ENCODE peak calls at places on chromosomes 2 and 18, in nine cellular contexts. Y, I, M, O, H, X, W, J and T are unnamed samples.

GRCh38 chr2:107932483-107932882 is 53.8 kb upstream of the SLC5A7 start:
- DNase-seq in I (no peak), X (no peak), M (peak; percentile 12), J (no peak), W (no peak), O (no peak), H (no peak), Y (no peak), T (no peak)

GRCh38 chr2:127133793-127134192 is 26.8 kb upstream of the BIN1 start:
- DNase-seq in M (no peak), W (no peak), I (no peak), J (no peak), H (no peak), Y (no peak), O (no peak), X (no peak), T (no peak)

GRCh38 chr18:7084080-7084765 is 33.4 kb downstream of the LAMA1 start:
- DNase-seq in Y (no peak), H (no peak), I (no peak), W (no peak), O (no peak), J (peak; percentile 60), M (no peak), X (no peak), T (no peak)

GRCh38 chr2:36780231-36780808 is 83.8 kb downstream of the VIT start:
- DNase-seq in I (no peak), X (no peak), M (peak; percentile 72), O (no peak), J (peak; percentile 66), Y (no peak), W (no peak), H (peak; percentile 31), T (no peak)

GRCh38 chr2:5846881-5847280 is 154.7 kb downstream of the SOX11 start:
- DNase-seq in W (no peak), H (no peak), I (no peak), J (peak; percentile 73), X (no peak), M (peak; percentile 86), Y (no peak), O (no peak), T (no peak)

GRCh38 chr2:70944291-70944690 is 8.6 kb downstream of the ATP6V1B1 start:
- DNase-seq in H (no peak), W (no peak), O (no peak), M (no peak), I (no peak), J (no peak), Y (no peak), X (peak; percentile 34), T (no peak)

GRCh38 chr2:237909801-237910475 is 50.5 kb downstream of the RAMP1 start:
- DNase-seq in I (no peak), W (no peak), Y (no peak), H (no peak), O (no peak), X (no peak), M (no peak), J (no peak), T (no peak)

GRCh38 chr2:235106874-235107639 is 155.2 kb downstream of the SH3BP4 start:
- DNase-seq in H (peak; percentile 57), X (peak; percentile 72), W (no peak), Y (peak; percentile 63), O (peak; percentile 52), I (peak; percentile 26), M (peak; percentile 81), J (peak; percentile 76), T (peak; percentile 86)

GRCh38 chr2:188199716-188200128 is 92.0 kb upstream of the GULP1 start:
- DNase-seq in O (no peak), W (no peak), M (no peak), Y (no peak), I (no peak), H (no peak), X (no peak), J (peak; percentile 90), T (no peak)

GRCh38 chr2:39119732-39120520 is 925 bp downstream of the SOS1 start:
- DNase-seq in Y (peak; percentile 46), H (no peak), J (peak; percentile 49), W (peak; percentile 44), M (peak; percentile 57), I (peak; percentile 57), X (peak; percentile 81), O (peak; percentile 51), T (peak; percentile 62)

GRCh38 chr2:174635747-174636399 is 38.3 kb upstream of the WIPF1 start:
- DNase-seq in W (no peak), M (no peak), H (no peak), O (no peak), I (no peak), J (peak; percentile 75), Y (no peak), X (no peak), T (no peak)

GRCh38 chr2:102615620-102616436 is 3.5 kb upstream of the SLC9A2 start:
- DNase-seq in Y (peak; percentile 35), J (peak; percentile 57), O (no peak), I (peak; percentile 51), M (peak; percentile 68), W (no peak), X (peak; percentile 61), H (peak; percentile 33), T (peak; percentile 78)

GRCh38 chr2:213317929-213318328 is 33.7 kb downstream of the SPAG16 start:
- DNase-seq in M (peak; percentile 23), J (peak; percentile 83), Y (no peak), X (no peak), W (no peak), I (no peak), O (no peak), H (no peak), T (no peak)

GRCh38 chr2:72028996-72029395 is 118.7 kb downstream of the CYP26B1 start:
- DNase-seq in J (no peak), O (no peak), Y (no peak), W (no peak), X (no peak), M (no peak), H (no peak), I (no peak), T (no peak)

GRCh38 chr2:224584768-224585204 is 377 bp downstream of the CUL3 start:
- DNase-seq in I (peak; percentile 35), H (no peak), X (peak; percentile 75), J (no peak), W (peak; percentile 43), M (peak; percentile 71), Y (peak; percentile 55), O (peak; percentile 48), T (peak; percentile 53)

GRCh38 chr2:223513771-223514455 is 88.2 kb downstream of the SCG2 start:
- DNase-seq in W (no peak), O (no peak), J (peak; percentile 34), Y (no peak), M (no peak), X (no peak), H (no peak), I (no peak), T (no peak)

GRCh38 chr2:47776621-47777020 is 6.3 kb upstream of the MSH6 start:
- DNase-seq in O (no peak), M (no peak), W (no peak), X (no peak), I (no peak), Y (no peak), J (peak; percentile 22), H (no peak), T (no peak)

GRCh38 chr2:161725297-161725696 is 101.1 kb downstream of the SLC4A10 start:
- DNase-seq in I (no peak), H (no peak), M (no peak), O (no peak), J (no peak), Y (no peak), X (no peak), W (no peak), T (no peak)

GRCh38 chr2:196000551-196000950 is 68.1 kb downstream of the DNAH7 start:
- DNase-seq in H (no peak), Y (no peak), J (no peak), I (no peak), W (no peak), O (no peak), X (no peak), M (no peak), T (no peak)

GRCh38 chr2:85861180-85861579 is 27.6 kb downstream of the ST3GAL5 start:
- DNase-seq in M (peak; percentile 20), Y (no peak), X (no peak), J (no peak), W (no peak), O (no peak), I (no peak), H (no peak), T (no peak)

GRCh38 chr2:45009928-45010705 is 865 bp upstream of the SIX2 start:
- DNase-seq in M (peak; percentile 49), O (no peak), H (no peak), W (no peak), J (no peak), Y (peak; percentile 84), X (no peak), I (peak; percentile 76), T (no peak)

GRCh38 chr2:98601532-98602132 is 6.7 kb downstream of the COA5 start:
- DNase-seq in X (no peak), W (no peak), I (no peak), J (peak; percentile 47), M (peak; percentile 12), Y (no peak), H (peak; percentile 31), O (no peak), T (peak; percentile 40)

GRCh38 chr2:160465406-160465805 is 28.2 kb downstream of the RBMS1 start:
- DNase-seq in W (no peak), I (no peak), M (no peak), J (no peak), Y (no peak), O (no peak), X (no peak), H (no peak), T (no peak)

GRCh38 chr18:62736077-62736476 is 20.7 kb downstream of the PHLPP1 start:
- DNase-seq in O (no peak), J (no peak), X (no peak), H (no peak), W (no peak), I (no peak), M (no peak), Y (no peak), T (no peak)
- H3K9me3 ChIP-seq in O (no peaks in the 10 kb centered on the region), J (no peaks in the 10 kb centered on the region), X (no peaks in the 10 kb centered on the region), H (no peaks in the 10 kb centered on the region), W (peaks cover 6% of the 10 kb centered on the region), I (no peaks in the 10 kb centered on the region), M (peaks cover 5% of the 10 kb centered on the region), Y (peaks cover 18% of the 10 kb centered on the region), T (no peaks in the 10 kb centered on the region)

GRCh38 chr2:54955674-54956391 is 94.4 kb downstream of the RTN4 start:
- DNase-seq in W (no peak), Y (no peak), M (no peak), H (no peak), O (no peak), X (no peak), J (no peak), I (no peak), T (no peak)
- H3K9me3 ChIP-seq in W (no peaks in the 10 kb centered on the region), Y (no peaks in the 10 kb centered on the region), M (no peaks in the 10 kb centered on the region), H (no peaks in the 10 kb centered on the region), O (no peaks in the 10 kb centered on the region), X (no peaks in the 10 kb centered on the region), J (no peaks in the 10 kb centered on the region), I (no peaks in the 10 kb centered on the region), T (no peaks in the 10 kb centered on the region)

GRCh38 chr2:94767336-94767735 is 103.9 kb upstream of the TEKT4 start:
- DNase-seq in Y (no peak), O (no peak), X (no peak), J (no peak), M (no peak), H (no peak), I (no peak), W (no peak), T (no peak)
- H3K9me3 ChIP-seq in Y (no peaks in the 10 kb centered on the region), O (no peaks in the 10 kb centered on the region), X (no peaks in the 10 kb centered on the region), J (peaks cover 10% of the 10 kb centered on the region), M (no peaks in the 10 kb centered on the region), H (peaks cover 16% of the 10 kb centered on the region), I (no peaks in the 10 kb centered on the region), W (no peaks in the 10 kb centered on the region), T (no peaks in the 10 kb centered on the region)

GRCh38 chr2:120026890-120027289 is 14.0 kb downstream of the EPB41L5 start:
- DNase-seq in J (no peak), M (no peak), Y (no peak), W (no peak), O (no peak), H (no peak), I (no peak), X (no peak), T (no peak)
- H3K9me3 ChIP-seq in J (no peaks in the 10 kb centered on the region), M (no peaks in the 10 kb centered on the region), Y (peaks cover 16% of the 10 kb centered on the region), W (peaks cover 4% of the 10 kb centered on the region), O (no peaks in the 10 kb centered on the region), H (no peaks in the 10 kb centered on the region), I (no peaks in the 10 kb centered on the region), X (no peaks in the 10 kb centered on the region), T (no peaks in the 10 kb centered on the region)